ENCODE peak calls at places on chromosomes 7 and 10, in seven cellular contexts. One of them, this sample, is unnamed.

GRCh38 chr10:87987206-87987605 is 123.8 kb downstream of the PTEN start:
- DNase-seq in SK-N-SH: no peak
- DNase-seq in hepatocyte: no peak
- DNase-seq in PC-3: no peak
- DNase-seq in OCI-LY7: no peak
- DNase-seq in neural progenitor cell: no peak
- DNase-seq in HCT116: no peak
- DNase-seq in this sample: no peak

GRCh38 chr7:100475549-100475948 is 3.5 kb downstream of the TSC22D4 start:
- DNase-seq in hepatocyte: peak; percentile 58
- DNase-seq in PC-3: no peak
- DNase-seq in OCI-LY7: no peak
- DNase-seq in neural progenitor cell: no peak
- DNase-seq in HCT116: no peak
- DNase-seq in SK-N-SH: peak; percentile 28
- DNase-seq in this sample: no peak

GRCh38 chr10:8043569-8044306 is 10.8 kb upstream of the GATA3 start:
- DNase-seq in neural progenitor cell: peak; percentile 82
- DNase-seq in OCI-LY7: no peak
- DNase-seq in PC-3: no peak
- DNase-seq in hepatocyte: peak; percentile 33
- DNase-seq in HCT116: no peak
- DNase-seq in SK-N-SH: peak; percentile 25
- DNase-seq in this sample: no peak

GRCh38 chr10:76942556-76943416 is 694.8 kb downstream of the KCNMA1 start:
- DNase-seq in PC-3: peak; percentile 35
- DNase-seq in hepatocyte: no peak
- DNase-seq in neural progenitor cell: no peak
- DNase-seq in SK-N-SH: peak; percentile 37
- DNase-seq in OCI-LY7: no peak
- DNase-seq in HCT116: no peak
- DNase-seq in this sample: peak; percentile 51

GRCh38 chr10:89351402-89352038 is 23.7 kb downstream of the IFIT3 start:
- DNase-seq in PC-3: peak; percentile 10
- DNase-seq in hepatocyte: no peak
- DNase-seq in neural progenitor cell: no peak
- DNase-seq in SK-N-SH: no peak
- DNase-seq in OCI-LY7: no peak
- DNase-seq in HCT116: no peak
- DNase-seq in this sample: peak; percentile 74

GRCh38 chr10:58016614-58017013 is 251.1 kb downstream of the IPMK start:
- DNase-seq in SK-N-SH: no peak
- DNase-seq in OCI-LY7: no peak
- DNase-seq in PC-3: no peak
- DNase-seq in hepatocyte: no peak
- DNase-seq in HCT116: no peak
- DNase-seq in neural progenitor cell: no peak
- DNase-seq in this sample: no peak

GRCh38 chr10:17181751-17182150 is 19.7 kb downstream of the TRDMT1 start:
- DNase-seq in neural progenitor cell: no peak
- DNase-seq in hepatocyte: peak; percentile 30
- DNase-seq in OCI-LY7: no peak
- DNase-seq in PC-3: peak; percentile 25
- DNase-seq in SK-N-SH: no peak
- DNase-seq in HCT116: no peak
- DNase-seq in this sample: no peak

GRCh38 chr10:119342017-119342734 is 134.8 kb downstream of the GRK5 start:
- DNase-seq in HCT116: no peak
- DNase-seq in neural progenitor cell: no peak
- DNase-seq in SK-N-SH: no peak
- DNase-seq in OCI-LY7: no peak
- DNase-seq in PC-3: no peak
- DNase-seq in hepatocyte: no peak
- DNase-seq in this sample: peak; percentile 52

GRCh38 chr10:75528392-75528791 is 97.0 kb downstream of the LRMDA start:
- DNase-seq in neural progenitor cell: no peak
- DNase-seq in HCT116: no peak
- DNase-seq in PC-3: no peak
- DNase-seq in SK-N-SH: no peak
- DNase-seq in hepatocyte: no peak
- DNase-seq in OCI-LY7: no peak
- DNase-seq in this sample: no peak

GRCh38 chr10:75530337-75530736 is 98.9 kb downstream of the LRMDA start:
- DNase-seq in OCI-LY7: no peak
- DNase-seq in SK-N-SH: no peak
- DNase-seq in HCT116: no peak
- DNase-seq in neural progenitor cell: no peak
- DNase-seq in PC-3: peak; percentile 98
- DNase-seq in hepatocyte: no peak
- DNase-seq in this sample: peak; percentile 67

GRCh38 chr10:75527542-75527941 is 96.1 kb downstream of the LRMDA start:
- DNase-seq in OCI-LY7: no peak
- DNase-seq in hepatocyte: no peak
- DNase-seq in neural progenitor cell: no peak
- DNase-seq in HCT116: no peak
- DNase-seq in PC-3: no peak
- DNase-seq in SK-N-SH: no peak
- DNase-seq in this sample: no peak

GRCh38 chr10:75531571-75532031 is 100.2 kb downstream of the LRMDA start:
- DNase-seq in OCI-LY7: no peak
- DNase-seq in HCT116: no peak
- DNase-seq in SK-N-SH: no peak
- DNase-seq in PC-3: peak; percentile 94
- DNase-seq in neural progenitor cell: no peak
- DNase-seq in hepatocyte: no peak
- DNase-seq in this sample: no peak

DNA sequence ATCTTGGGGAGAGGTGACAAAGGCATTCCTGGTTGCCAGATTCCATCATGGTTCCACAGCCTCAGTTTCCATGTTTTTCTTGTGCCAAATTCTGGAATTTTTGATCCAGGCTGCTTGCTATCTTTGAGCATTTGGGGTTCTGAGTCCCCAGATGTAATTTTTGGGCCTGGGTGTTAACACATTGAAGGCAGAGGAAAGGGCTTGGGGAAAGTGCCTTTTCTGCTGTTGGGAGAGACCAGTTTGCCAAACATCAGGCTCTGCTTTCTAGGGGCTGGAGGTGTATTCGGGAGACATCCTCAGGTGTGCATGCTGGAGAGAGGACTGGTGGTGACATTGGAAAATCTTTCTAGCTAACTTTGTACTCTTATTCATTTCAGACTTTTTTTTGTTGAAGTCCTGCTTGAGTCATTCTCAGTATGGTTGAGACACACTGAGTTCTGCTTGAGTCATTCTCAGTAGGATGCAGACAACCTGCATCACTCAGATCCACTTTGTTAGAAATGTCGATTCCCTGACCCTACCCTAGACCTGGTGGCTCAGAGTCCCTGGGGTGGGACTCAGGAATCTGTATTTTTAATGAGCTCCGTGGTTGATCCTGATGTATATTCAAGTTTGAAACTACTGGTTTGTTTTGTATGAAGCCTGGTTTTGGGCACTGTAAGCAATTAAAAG is 101.0 kb downstream of the LRMDA start:
- DNase-seq in neural progenitor cell: no peak
- DNase-seq in OCI-LY7: no peak
- DNase-seq in PC-3: peak; percentile 97
- DNase-seq in hepatocyte: no peak
- DNase-seq in HCT116: no peak
- DNase-seq in SK-N-SH: no peak
- DNase-seq in this sample: peak; percentile 89
- TF ChIP-seq EZH2phosphoT487 in neural progenitor cell: no peak
- TF ChIP-seq EZH2phosphoT487 in OCI-LY7: no peak
- TF ChIP-seq EZH2phosphoT487 in PC-3: no peak
- TF ChIP-seq EZH2phosphoT487 in hepatocyte: no peak
- TF ChIP-seq EZH2phosphoT487 in HCT116: no peak
- TF ChIP-seq EZH2phosphoT487 in SK-N-SH: no peak
- TF ChIP-seq EZH2phosphoT487 in this sample: no peak

GRCh38 chr7:27187158-27187701 is 2.2 kb upstream of the HOXA11 start:
- DNase-seq in PC-3: peak; percentile 45
- DNase-seq in SK-N-SH: no peak
- DNase-seq in neural progenitor cell: no peak
- DNase-seq in HCT116: no peak
- DNase-seq in hepatocyte: no peak
- DNase-seq in OCI-LY7: no peak
- DNase-seq in this sample: no peak
- H3K4me3 ChIP-seq in PC-3: peak overlapping the region; percentile 91
- H3K4me3 ChIP-seq in SK-N-SH: no peak overlapping the region
- H3K4me3 ChIP-seq in neural progenitor cell: no peak overlapping the region
- H3K4me3 ChIP-seq in HCT116: no peak overlapping the region
- H3K4me3 ChIP-seq in hepatocyte: peak overlapping the region; percentile 38
- H3K4me3 ChIP-seq in OCI-LY7: no peak overlapping the region
- H3K4me3 ChIP-seq in this sample: no peak overlapping the region

DNA sequence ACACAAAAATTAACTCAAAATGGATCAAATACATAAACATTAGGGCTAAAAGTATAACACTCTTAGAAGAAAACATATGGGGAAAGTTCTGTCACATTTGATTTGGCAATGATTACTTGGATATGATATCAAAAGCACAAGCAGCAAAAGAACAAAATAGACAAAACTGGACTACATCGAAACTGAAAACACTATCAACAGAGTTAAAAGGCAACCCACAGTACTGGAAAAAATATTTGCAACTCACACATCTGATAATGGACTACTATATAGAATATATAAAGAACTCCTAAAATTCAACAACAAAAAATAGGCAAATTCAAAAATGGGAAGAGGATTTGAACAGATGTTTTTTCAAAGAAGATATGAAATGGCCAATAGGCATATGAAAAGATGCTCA is 51.0 kb downstream of the COA1 start:
- DNase-seq in neural progenitor cell: no peak
- DNase-seq in PC-3: no peak
- DNase-seq in HCT116: no peak
- DNase-seq in OCI-LY7: no peak
- DNase-seq in hepatocyte: no peak
- DNase-seq in SK-N-SH: no peak
- DNase-seq in this sample: no peak
- TF ChIP-seq EZH2phosphoT487 in neural progenitor cell: no peak
- TF ChIP-seq EZH2phosphoT487 in PC-3: no peak
- TF ChIP-seq EZH2phosphoT487 in HCT116: no peak
- TF ChIP-seq EZH2phosphoT487 in OCI-LY7: no peak
- TF ChIP-seq EZH2phosphoT487 in hepatocyte: no peak
- TF ChIP-seq EZH2phosphoT487 in SK-N-SH: no peak
- TF ChIP-seq EZH2phosphoT487 in this sample: no peak

DNA sequence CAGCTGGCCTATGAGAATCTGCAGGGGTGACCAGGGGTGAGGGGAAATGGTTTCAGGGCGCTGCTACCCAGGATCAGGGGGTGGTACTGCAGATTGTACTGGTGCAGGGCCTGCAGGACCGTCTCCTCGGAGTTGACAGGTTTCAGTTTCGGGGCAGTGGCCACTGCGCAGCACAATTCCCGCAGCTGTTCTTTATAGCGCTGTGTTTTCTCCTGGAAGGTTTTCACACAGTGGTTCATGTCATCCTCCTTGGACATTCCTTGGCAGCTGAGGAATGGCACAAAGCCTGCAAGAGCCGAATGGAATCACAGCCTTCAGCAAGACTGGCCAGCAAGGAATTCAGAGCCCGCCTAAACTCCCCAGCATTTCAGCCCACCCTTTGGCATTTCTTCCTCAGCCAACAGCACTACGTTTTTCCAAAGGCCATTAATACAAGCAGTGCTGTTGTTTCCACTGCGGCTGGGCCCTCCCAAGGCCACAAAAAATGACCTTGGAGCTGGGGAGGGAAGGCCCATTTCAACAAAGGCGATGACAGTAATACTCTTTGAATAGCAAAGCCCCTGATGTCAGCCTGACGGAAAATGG is 44.9 kb downstream of the PNLIPRP2 start:
- DNase-seq in neural progenitor cell: no peak
- DNase-seq in OCI-LY7: no peak
- DNase-seq in SK-N-SH: no peak
- DNase-seq in PC-3: no peak
- DNase-seq in HCT116: no peak
- DNase-seq in hepatocyte: no peak
- DNase-seq in this sample: peak; percentile 59
- H3K4me3 ChIP-seq in neural progenitor cell: no peak overlapping the region
- H3K4me3 ChIP-seq in OCI-LY7: no peak overlapping the region
- H3K4me3 ChIP-seq in SK-N-SH: no peak overlapping the region
- H3K4me3 ChIP-seq in PC-3: no peak overlapping the region
- H3K4me3 ChIP-seq in HCT116: no peak overlapping the region
- H3K4me3 ChIP-seq in hepatocyte: no peak overlapping the region
- H3K4me3 ChIP-seq in this sample: peak overlapping the region; percentile 38

DNA sequence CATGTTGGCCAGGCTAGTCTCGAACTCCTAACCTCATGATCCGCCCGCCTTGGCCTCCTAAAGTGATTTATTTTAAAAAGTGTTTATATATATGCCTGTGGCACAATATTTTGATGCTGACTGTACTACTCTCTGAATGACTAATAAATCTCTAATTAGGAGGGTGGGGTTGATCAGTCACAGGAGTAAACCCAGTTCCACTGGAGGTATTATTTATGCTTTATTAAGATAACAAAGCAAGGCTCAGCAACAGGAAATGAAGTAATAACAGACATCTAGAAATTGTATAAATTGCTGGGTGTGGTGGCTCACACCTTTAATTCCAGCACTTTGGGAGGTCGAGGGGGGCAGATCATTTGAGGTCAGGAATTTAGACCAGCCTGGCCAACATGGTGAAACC is 26.0 kb upstream of the MCU start:
- DNase-seq in HCT116: no peak
- DNase-seq in neural progenitor cell: no peak
- DNase-seq in SK-N-SH: no peak
- DNase-seq in hepatocyte: no peak
- DNase-seq in PC-3: peak; percentile 57
- DNase-seq in OCI-LY7: no peak
- DNase-seq in this sample: peak; percentile 72
- TF ChIP-seq EZH2phosphoT487 in HCT116: no peak
- TF ChIP-seq EZH2phosphoT487 in neural progenitor cell: no peak
- TF ChIP-seq EZH2phosphoT487 in SK-N-SH: no peak
- TF ChIP-seq EZH2phosphoT487 in hepatocyte: no peak
- TF ChIP-seq EZH2phosphoT487 in PC-3: no peak
- TF ChIP-seq EZH2phosphoT487 in OCI-LY7: no peak
- TF ChIP-seq EZH2phosphoT487 in this sample: no peak